ENCODE peak calls at places on chromosomes 4 and X, in nine cellular contexts. One of them, this sample, is unnamed.
A peak's percentile ranks its signal among the peaks of the same experiment; 100 is the strongest.

GRCh38 chr4:152894673-152895072 is 41.5 kb upstream of the FHDC1 start:
- DNase-seq in GM04504: no peak
- DNase-seq in cortex of kidney: no peak
- DNase-seq in stimulated activated CD8-positive, alpha-beta memory T cell treated with anti-CD3 and anti-CD28 coated beads, Interleukin-12 subunit alpha, Interleukin-12 subunit beta, amount 100 ng/mL, for 4 hours: no peak
- DNase-seq in KBM-7: no peak
- DNase-seq in C1 segment of cervical spinal cord: no peak
- DNase-seq in astrocyte: peak; percentile 81
- DNase-seq in GM03348: peak; percentile 36
- DNase-seq in activated CD8-positive, alpha-beta memory T cell treated with anti-CD3 and anti-CD28 coated beads, Interleukin-2, amount 10 ng/mL, durations not matched to agents 7 days and 5 days: no peak
- DNase-seq in this sample: no peak

GRCh38 chr4:3849140-3849539 is 83.0 kb downstream of the ADRA2C start:
- DNase-seq in cortex of kidney: no peak
- DNase-seq in KBM-7: no peak
- DNase-seq in GM04504: no peak
- DNase-seq in activated CD8-positive, alpha-beta memory T cell treated with anti-CD3 and anti-CD28 coated beads, Interleukin-2, amount 10 ng/mL, durations not matched to agents 7 days and 5 days: no peak
- DNase-seq in stimulated activated CD8-positive, alpha-beta memory T cell treated with anti-CD3 and anti-CD28 coated beads, Interleukin-12 subunit alpha, Interleukin-12 subunit beta, amount 100 ng/mL, for 4 hours: no peak
- DNase-seq in astrocyte: no peak
- DNase-seq in C1 segment of cervical spinal cord: no peak
- DNase-seq in GM03348: no peak
- DNase-seq in this sample: no peak

GRCh38 chr4:184889683-184890082 is 63.9 kb upstream of the ACSL1 start:
- DNase-seq in astrocyte: no peak
- DNase-seq in activated CD8-positive, alpha-beta memory T cell treated with anti-CD3 and anti-CD28 coated beads, Interleukin-2, amount 10 ng/mL, durations not matched to agents 7 days and 5 days: no peak
- DNase-seq in C1 segment of cervical spinal cord: no peak
- DNase-seq in cortex of kidney: no peak
- DNase-seq in stimulated activated CD8-positive, alpha-beta memory T cell treated with anti-CD3 and anti-CD28 coated beads, Interleukin-12 subunit alpha, Interleukin-12 subunit beta, amount 100 ng/mL, for 4 hours: no peak
- DNase-seq in GM04504: no peak
- DNase-seq in GM03348: no peak
- DNase-seq in KBM-7: peak; percentile 44
- DNase-seq in this sample: no peak

GRCh38 chr4:75935628-75936027 is 5.2 kb downstream of the NAAA start:
- DNase-seq in astrocyte: no peak
- DNase-seq in GM03348: no peak
- DNase-seq in KBM-7: no peak
- DNase-seq in cortex of kidney: no peak
- DNase-seq in GM04504: no peak
- DNase-seq in stimulated activated CD8-positive, alpha-beta memory T cell treated with anti-CD3 and anti-CD28 coated beads, Interleukin-12 subunit alpha, Interleukin-12 subunit beta, amount 100 ng/mL, for 4 hours: no peak
- DNase-seq in activated CD8-positive, alpha-beta memory T cell treated with anti-CD3 and anti-CD28 coated beads, Interleukin-2, amount 10 ng/mL, durations not matched to agents 7 days and 5 days: no peak
- DNase-seq in C1 segment of cervical spinal cord: no peak
- DNase-seq in this sample: no peak

GRCh38 chr4:184274288-184274951 is 56.7 kb upstream of the ENPP6 start:
- DNase-seq in astrocyte: no peak
- DNase-seq in KBM-7: no peak
- DNase-seq in GM04504: no peak
- DNase-seq in cortex of kidney: no peak
- DNase-seq in stimulated activated CD8-positive, alpha-beta memory T cell treated with anti-CD3 and anti-CD28 coated beads, Interleukin-12 subunit alpha, Interleukin-12 subunit beta, amount 100 ng/mL, for 4 hours: no peak
- DNase-seq in GM03348: peak; percentile 47
- DNase-seq in activated CD8-positive, alpha-beta memory T cell treated with anti-CD3 and anti-CD28 coated beads, Interleukin-2, amount 10 ng/mL, durations not matched to agents 7 days and 5 days: peak; percentile 36
- DNase-seq in C1 segment of cervical spinal cord: no peak
- DNase-seq in this sample: no peak

GRCh38 chrX:46777971-46778810 is 19.3 kb upstream of the SLC9A7 start:
- DNase-seq in GM04504: no peak
- DNase-seq in GM03348: no peak
- DNase-seq in stimulated activated CD8-positive, alpha-beta memory T cell treated with anti-CD3 and anti-CD28 coated beads, Interleukin-12 subunit alpha, Interleukin-12 subunit beta, amount 100 ng/mL, for 4 hours: no peak
- DNase-seq in astrocyte: peak; percentile 59
- DNase-seq in C1 segment of cervical spinal cord: no peak
- DNase-seq in cortex of kidney: no peak
- DNase-seq in KBM-7: no peak
- DNase-seq in activated CD8-positive, alpha-beta memory T cell treated with anti-CD3 and anti-CD28 coated beads, Interleukin-2, amount 10 ng/mL, durations not matched to agents 7 days and 5 days: no peak
- DNase-seq in this sample: no peak

GRCh38 chrX:68647156-68647957 is at the start of gene STARD8:
- DNase-seq in C1 segment of cervical spinal cord: no peak
- DNase-seq in cortex of kidney: no peak
- DNase-seq in KBM-7: no peak
- DNase-seq in astrocyte: peak; percentile 41
- DNase-seq in activated CD8-positive, alpha-beta memory T cell treated with anti-CD3 and anti-CD28 coated beads, Interleukin-2, amount 10 ng/mL, durations not matched to agents 7 days and 5 days: no peak
- DNase-seq in GM03348: peak; percentile 73
- DNase-seq in stimulated activated CD8-positive, alpha-beta memory T cell treated with anti-CD3 and anti-CD28 coated beads, Interleukin-12 subunit alpha, Interleukin-12 subunit beta, amount 100 ng/mL, for 4 hours: no peak
- DNase-seq in GM04504: no peak
- DNase-seq in this sample: no peak

GRCh38 chr4:1371151-1371830 is 24.3 kb downstream of the UVSSA start:
- DNase-seq in stimulated activated CD8-positive, alpha-beta memory T cell treated with anti-CD3 and anti-CD28 coated beads, Interleukin-12 subunit alpha, Interleukin-12 subunit beta, amount 100 ng/mL, for 4 hours: no peak
- DNase-seq in GM03348: no peak
- DNase-seq in activated CD8-positive, alpha-beta memory T cell treated with anti-CD3 and anti-CD28 coated beads, Interleukin-2, amount 10 ng/mL, durations not matched to agents 7 days and 5 days: no peak
- DNase-seq in astrocyte: no peak
- DNase-seq in GM04504: no peak
- DNase-seq in C1 segment of cervical spinal cord: no peak
- DNase-seq in KBM-7: no peak
- DNase-seq in cortex of kidney: no peak
- DNase-seq in this sample: no peak

GRCh38 chr4:154807042-154807630 is 26.1 kb downstream of the RBM46 start:
- DNase-seq in KBM-7: peak; percentile 54
- DNase-seq in GM04504: peak; percentile 15
- DNase-seq in GM03348: peak; percentile 15
- DNase-seq in stimulated activated CD8-positive, alpha-beta memory T cell treated with anti-CD3 and anti-CD28 coated beads, Interleukin-12 subunit alpha, Interleukin-12 subunit beta, amount 100 ng/mL, for 4 hours: no peak
- DNase-seq in C1 segment of cervical spinal cord: no peak
- DNase-seq in cortex of kidney: no peak
- DNase-seq in astrocyte: peak; percentile 19
- DNase-seq in activated CD8-positive, alpha-beta memory T cell treated with anti-CD3 and anti-CD28 coated beads, Interleukin-2, amount 10 ng/mL, durations not matched to agents 7 days and 5 days: no peak
- DNase-seq in this sample: no peak

GRCh38 chr4:57114973-57115372 is 4.8 kb upstream of the IGFBP7 start:
- DNase-seq in stimulated activated CD8-positive, alpha-beta memory T cell treated with anti-CD3 and anti-CD28 coated beads, Interleukin-12 subunit alpha, Interleukin-12 subunit beta, amount 100 ng/mL, for 4 hours: no peak
- DNase-seq in GM04504: no peak
- DNase-seq in KBM-7: no peak
- DNase-seq in cortex of kidney: no peak
- DNase-seq in astrocyte: peak; percentile 94
- DNase-seq in activated CD8-positive, alpha-beta memory T cell treated with anti-CD3 and anti-CD28 coated beads, Interleukin-2, amount 10 ng/mL, durations not matched to agents 7 days and 5 days: no peak
- DNase-seq in GM03348: peak; percentile 33
- DNase-seq in C1 segment of cervical spinal cord: no peak
- DNase-seq in this sample: no peak

GRCh38 chrX:139967300-139967699 is 2.0 kb upstream of the CXorf66 start:
- DNase-seq in GM03348: peak; percentile 8
- DNase-seq in astrocyte: no peak
- DNase-seq in stimulated activated CD8-positive, alpha-beta memory T cell treated with anti-CD3 and anti-CD28 coated beads, Interleukin-12 subunit alpha, Interleukin-12 subunit beta, amount 100 ng/mL, for 4 hours: no peak
- DNase-seq in GM04504: no peak
- DNase-seq in activated CD8-positive, alpha-beta memory T cell treated with anti-CD3 and anti-CD28 coated beads, Interleukin-2, amount 10 ng/mL, durations not matched to agents 7 days and 5 days: no peak
- DNase-seq in KBM-7: peak; percentile 36
- DNase-seq in C1 segment of cervical spinal cord: no peak
- DNase-seq in cortex of kidney: no peak
- DNase-seq in this sample: no peak